ENCODE peak calls at places on chromosomes 1 and 21, in six cellular contexts. S is tibial artery, J is GDM1, A is choroid plexus epithelial cell, E is C1 segment of cervical spinal cord, Q is NCI-H1105 treated with DMSO at 0.1 percent for 48 hours. Y is an unnamed sample.

GRCh38 chr21:30206551-30207251 is 9.2 kb downstream of the CLDN8 start:
- DNase-seq in S (no peak), Q (no peak), E (no peak), J (no peak), A (peak), Y (no peak)

GRCh38 chr1:17844146-17844826 is 89.2 kb downstream of the ACTL8 start:
- DNase-seq in Q (no peak), A (no peak), J (no peak), E (no peak), S (no peak), Y (no peak)

GRCh38 chr1:161440312-161440894 is 64.9 kb upstream of the FCGR2A start:
- DNase-seq in Q (no peak), J (no peak), A (peak), E (no peak), S (no peak), Y (peak)

GRCh38 chr1:72282690-72283203 is 408 bp upstream of the NEGR1 start:
- DNase-seq in S (peak), Q (peak), E (no peak), A (peak), J (peak), Y (peak)

GRCh38 chr1:212858461-212859265 is 588 bp downstream of the FLVCR1 start:
- DNase-seq in A (peak), J (peak), S (no peak), E (no peak), Q (peak), Y (no peak)

GRCh38 chr1:8373547-8374270 is 55.8 kb downstream of the SLC45A1 start:
- DNase-seq in E (no peak), J (no peak), S (peak), Q (no peak), A (peak), Y (peak)

GRCh38 chr1:27203946-27204345 is 30.5 kb upstream of the WDTC1 start:
- DNase-seq in E (no peak), J (no peak), A (peak), Q (no peak), S (no peak), Y (no peak)

GRCh38 chr21:26366781-26367180 is 196.2 kb upstream of the APP start:
- DNase-seq in A (no peak), E (no peak), Q (no peak), J (no peak), S (no peak), Y (no peak)

GRCh38 chr1:116765962-116766361 is 11.7 kb downstream of the CD2 start:
- DNase-seq in Q (no peak), A (no peak), S (no peak), J (no peak), E (no peak), Y (no peak)

GRCh38 chr21:45415943-45416611 is 11.1 kb downstream of the COL18A1 start:
- DNase-seq in E (no peak), Q (no peak), A (no peak), S (peak), J (no peak), Y (peak)

GRCh38 chr1:62142550-62142949 is 52.1 kb upstream of the L1TD1 start:
- DNase-seq in J (no peak), Q (no peak), S (no peak), A (no peak), E (no peak), Y (no peak)

GRCh38 chr21:41147979-41148355 is 20.0 kb upstream of the BACE2 start:
- DNase-seq in E (no peak), Q (no peak), A (no peak), J (no peak), S (no peak), Y (no peak)